ENCODE peak calls at places on chromosomes 13 and 19, in four cellular contexts. P is HepG2, U is K562, I is GM12878. N is an unnamed sample.

GRCh38 chr13:95298971-95299627 is 2.2 kb downstream of the ABCC4 start:
- DNase-seq in U (no peak), P (no peak), I (no peak), N (no peak)

GRCh38 chr19:31258211-31259052 is 90.8 kb downstream of the TSHZ3 start:
- DNase-seq in P (no peak), I (no peak), U (no peak), N (no peak)

GRCh38 chr13:45773944-45774343 is 71.8 kb downstream of the CBY2 start:
- DNase-seq in P (no peak), U (no peak), I (no peak), N (no peak)

GRCh38 chr19:35365303-35365702 is 5.6 kb upstream of the GPR42 start:
- DNase-seq in U (no peak), I (no peak), P (no peak), N (no peak)

GRCh38 chr13:20359335-20359734 is 127.2 kb upstream of the GJB6 start:
- DNase-seq in U (no peak), P (peak), I (no peak), N (no peak)

GRCh38 chr19:1085676-1086442 is 9.3 kb downstream of the POLR2E start:
- DNase-seq in P (no peak), I (no peak), U (no peak), N (no peak)

GRCh38 chr19:42469311-42470239 is 26.8 kb upstream of the CXCL17 start:
- DNase-seq in I (no peak), P (peak), U (no peak), N (no peak)

GRCh38 chr19:1173845-1174809 is at the start of gene SBNO2:
- DNase-seq in P (peak), I (no peak), U (peak), N (peak)

GRCh38 chr13:34671136-34671535 is 270.9 kb upstream of the NBEA start:
- DNase-seq in P (no peak), I (no peak), U (no peak), N (no peak)

GRCh38 chr13:103799028-103799427 is 732.8 kb upstream of the SLC10A2 start:
- DNase-seq in P (no peak), U (no peak), I (no peak), N (no peak)

GRCh38 chr13:71368301-71368700 is 498.7 kb downstream of the DACH1 start:
- DNase-seq in U (no peak), P (no peak), I (no peak), N (no peak)

GRCh38 chr19:1315470-1316166 is 29.9 kb downstream of the EFNA2 start:
- DNase-seq in I (no peak), P (no peak), U (peak), N (peak)

GRCh38 chr13:113353254-113353653 is 10.7 kb downstream of the GRTP1 start:
- DNase-seq in P (no peak), I (no peak), U (no peak), N (no peak)
- TF ChIP-seq FOXK2 in P (no peak), I (no peak), U (no peak), N (no peak)

GRCh38 chr19:13240312-13241022 is 90.3 kb downstream of the IER2 start:
- DNase-seq in I (no peak), P (no peak), U (no peak), N (no peak)
- TF ChIP-seq TARDBP in I (no peak), P (no peak), U (no peak), N (no peak)

DNA sequence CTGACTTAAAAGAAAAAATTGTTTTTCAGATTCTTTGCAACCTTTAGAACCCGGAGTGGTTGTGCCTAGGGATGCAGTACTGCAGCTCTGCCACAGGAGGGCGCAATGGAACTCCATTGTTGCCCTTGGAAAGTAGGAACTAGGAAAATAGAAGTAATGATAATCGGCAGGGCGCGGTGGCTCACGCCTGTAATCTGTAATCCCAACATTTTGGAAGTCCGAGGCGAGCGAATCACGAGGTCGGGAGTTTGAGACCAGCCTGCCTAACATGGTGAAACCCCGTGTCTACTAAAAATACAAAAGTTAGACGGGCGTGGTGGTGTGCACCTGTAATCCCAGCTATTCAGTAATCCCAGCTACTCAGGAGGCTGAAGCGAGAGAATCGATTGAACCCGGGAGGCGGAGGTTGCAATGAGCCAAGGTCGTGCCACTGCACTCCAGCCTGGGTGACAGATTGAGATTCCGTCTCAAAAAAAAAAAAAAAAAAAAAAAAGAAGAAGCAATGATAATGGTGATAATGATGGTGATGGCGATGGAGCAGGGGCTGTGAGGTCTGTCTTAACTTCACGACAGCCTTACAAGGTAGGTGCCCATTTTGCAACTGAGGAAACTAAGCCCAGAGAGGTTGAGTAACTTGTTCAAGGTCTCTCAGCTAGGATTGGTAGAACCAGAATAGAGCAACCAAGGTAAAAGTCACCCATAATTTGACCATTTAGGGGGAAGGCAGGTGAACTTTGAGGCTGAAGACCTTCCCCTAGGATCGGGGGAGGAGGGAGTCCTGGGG is 5.5 kb upstream of the ADAMTS10 start:
- DNase-seq in U (peak), P (peak), I (no peak), N (peak)
- TF ChIP-seq FOXK2 in U (no peak), P (no peak), I (no peak), N (no peak)

GRCh38 chr13:32246468-32246867 is 68.7 kb downstream of the ZAR1L start:
- DNase-seq in P (peak), I (no peak), U (peak), N (peak)
- TF ChIP-seq TARDBP in P (no peak), I (no peak), U (no peak), N (no peak)

GRCh38 chr13:29362849-29363604 is 232.5 kb downstream of the SLC7A1 start:
- DNase-seq in P (peak), I (peak), U (peak), N (peak)
- TF ChIP-seq FOXK2 in P (no peak), I (no peak), U (no peak), N (no peak)

GRCh38 chr13:102212729-102213128 is 189.1 kb downstream of the FGF14 start:
- DNase-seq in I (no peak), U (no peak), P (no peak), N (no peak)
- TF ChIP-seq TARDBP in I (no peak), U (no peak), P (no peak), N (no peak)

DNA sequence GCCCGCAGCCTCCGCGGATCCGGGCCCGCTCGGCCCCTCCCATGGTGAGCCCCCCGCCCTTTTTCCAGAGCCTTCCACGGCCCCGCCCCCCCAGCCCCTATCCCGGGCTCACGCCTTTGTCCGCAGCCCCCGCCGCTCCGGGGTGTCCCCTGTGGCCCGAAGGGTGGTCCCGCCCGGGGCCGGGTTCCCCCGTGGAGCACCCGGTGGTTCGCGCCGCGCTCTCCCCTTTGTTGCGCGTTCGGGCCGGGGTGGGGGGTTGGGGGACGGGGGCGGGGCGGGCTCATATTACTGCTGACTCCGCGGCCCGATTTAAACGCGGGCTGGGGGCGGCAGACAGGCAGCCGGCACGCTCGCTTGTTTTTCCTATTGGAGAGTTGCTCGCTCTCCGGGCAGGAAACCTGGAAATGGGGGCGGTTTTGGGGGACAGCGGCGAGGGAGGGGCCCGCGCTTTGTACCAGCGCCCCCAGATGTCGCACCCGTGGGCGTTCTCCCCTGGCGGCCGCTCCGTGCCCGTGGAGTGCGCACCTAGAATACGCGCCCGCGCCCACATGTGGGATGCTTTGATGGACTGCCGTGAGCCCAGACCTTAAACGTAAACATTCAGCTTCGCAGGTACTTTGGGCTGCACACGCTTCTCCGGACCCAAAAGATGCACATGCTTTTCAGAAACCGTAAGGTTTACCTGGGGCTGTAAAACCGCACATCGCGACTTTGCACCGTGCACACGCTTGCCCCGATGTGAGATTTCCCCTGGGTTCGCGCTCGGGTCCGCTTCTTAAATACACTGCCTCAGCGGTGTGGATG is 699 bp downstream of the PTOV1 start:
- DNase-seq in P (no peak), I (no peak), U (peak), N (peak)
- TF ChIP-seq FOXK2 in P (no peak), I (no peak), U (no peak), N (no peak)

GRCh38 chr13:41608111-41608510 is 150.8 kb downstream of the RGCC start:
- DNase-seq in I (no peak), U (no peak), P (no peak), N (no peak)

GRCh38 chr13:41608779-41609178 is 151.4 kb downstream of the RGCC start:
- DNase-seq in I (no peak), U (no peak), P (no peak), N (no peak)

GRCh38 chr13:41609828-41610227 is 152.5 kb downstream of the RGCC start:
- DNase-seq in I (no peak), U (no peak), P (no peak), N (no peak)

GRCh38 chr13:41611385-41611784 is 154.0 kb downstream of the RGCC start:
- DNase-seq in U (no peak), P (no peak), I (no peak), N (no peak)

DNA sequence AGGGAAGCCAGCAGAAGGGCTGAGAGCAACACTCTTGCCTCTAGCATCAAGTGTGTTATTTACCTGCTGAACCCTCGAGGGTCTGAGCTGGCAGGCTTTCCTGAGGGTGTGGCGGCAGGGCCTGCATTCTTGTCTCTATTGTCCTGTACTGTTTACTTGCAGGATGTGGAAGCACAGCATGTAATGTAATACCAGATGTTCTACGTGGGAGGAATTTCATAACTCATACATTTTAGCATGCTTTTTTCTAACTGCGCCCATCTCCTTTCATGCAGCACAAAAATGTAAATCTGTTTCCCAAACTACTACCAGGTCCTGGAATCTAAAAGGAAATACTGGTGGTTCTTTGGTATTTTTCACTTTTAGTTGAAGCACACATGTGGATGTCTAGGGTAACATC is 153.1 kb downstream of the RGCC start:
- DNase-seq in P (peak), U (no peak), I (no peak), N (no peak)
- TF ChIP-seq TARDBP in P (no peak), U (no peak), I (no peak), N (no peak)

GRCh38 chr19:17947815-17948473 is 15.1 kb downstream of the CCDC124 start:
- DNase-seq in U (peak), I (no peak), P (peak), N (peak)
- TF ChIP-seq FOXK2 in U (no peak), I (no peak), P (no peak), N (no peak)

GRCh38 chr19:12270854-12271253 is 23.8 kb downstream of the ZNF44 start:
- DNase-seq in I (no peak), U (no peak), P (no peak), N (no peak)
- TF ChIP-seq TARDBP in I (no peak), U (no peak), P (no peak), N (no peak)